ENCODE peak calls at places on chromosomes 11 and 22, in ten cellular contexts. F is coronary artery, N is A549, E is AG04450, U is H1, W is chondrocyte, J is right lobe of liver, S is osteocyte, T is ascending aorta, R is left ventricle myocardium inferior. D is an unnamed sample.

GRCh38 chr11:2472428-2473186 is 27.8 kb downstream of the KCNQ1 start:
- DNase-seq in F (no peak), N (no peak), E (no peak), U (no peak), W (no peak), J (no peak), S (peak), T (no peak), R (no peak), D (no peak)

GRCh38 chr11:132639986-132640385 is 892.3 kb downstream of the OPCML start:
- DNase-seq in F (no peak), N (no peak), E (no peak), U (no peak), W (no peak), J (no peak), S (no peak), T (no peak), R (no peak), D (no peak)

GRCh38 chr22:21642584-21643448 is 714 bp downstream of the SDF2L1 start:
- DNase-seq in F (no peak), N (peak), E (no peak), U (peak), W (no peak), J (peak), S (peak), T (no peak), R (no peak), D (no peak)

GRCh38 chr11:132457445-132457844 is 1074.9 kb downstream of the OPCML start:
- DNase-seq in F (no peak), N (no peak), E (no peak), U (no peak), W (no peak), J (no peak), S (no peak), T (no peak), R (no peak), D (no peak)

GRCh38 chr11:7563269-7563668 is 49.5 kb downstream of the PPFIBP2 start:
- DNase-seq in F (no peak), N (no peak), E (no peak), U (no peak), W (no peak), J (no peak), S (no peak), T (peak), R (no peak), D (no peak)

GRCh38 chr22:29018293-29019189 is 43.1 kb downstream of the C22orf31 start:
- DNase-seq in F (no peak), N (no peak), E (no peak), U (no peak), W (no peak), J (no peak), S (no peak), T (no peak), R (no peak), D (no peak)

GRCh38 chr11:84720706-84721402 is 906.3 kb downstream of the DLG2 start:
- DNase-seq in F (no peak), N (no peak), E (no peak), U (peak), W (peak), J (peak), S (no peak), T (peak), R (peak), D (no peak)

GRCh38 chr22:40620464-40621046 is 16.0 kb downstream of the MRTFA start:
- DNase-seq in F (no peak), N (peak), E (no peak), U (no peak), W (no peak), J (no peak), S (no peak), T (no peak), R (no peak), D (no peak)

GRCh38 chr22:23126165-23127054 is 15.4 kb downstream of the RSPH14 start:
- DNase-seq in F (no peak), N (no peak), E (no peak), U (no peak), W (peak), J (peak), S (no peak), T (no peak), R (no peak), D (no peak)

GRCh38 chr11:33689089-33689488 is 11.5 kb downstream of the C11orf91 start:
- DNase-seq in F (no peak), N (peak), E (no peak), U (no peak), W (no peak), J (no peak), S (peak), T (no peak), R (no peak), D (no peak)

GRCh38 chr22:29359469-29359868 is 28.9 kb downstream of the AP1B1 start:
- DNase-seq in F (no peak), N (peak), E (no peak), U (peak), W (no peak), J (peak), S (no peak), T (no peak), R (peak), D (peak)

GRCh38 chr11:12157241-12157661 is 46.9 kb downstream of the MICAL2 start:
- DNase-seq in F (peak), N (no peak), E (no peak), U (no peak), W (no peak), J (no peak), S (no peak), T (peak), R (no peak), D (no peak)

GRCh38 chr11:72807789-72808188 is 6.4 kb upstream of the ATG16L2 start:
- DNase-seq in F (no peak), N (no peak), E (no peak), U (no peak), W (no peak), J (no peak), S (no peak), T (no peak), R (no peak), D (no peak)

GRCh38 chr11:29773656-29774264 is 243.1 kb downstream of the KCNA4 start:
- DNase-seq in F (no peak), N (no peak), E (no peak), U (no peak), W (no peak), J (no peak), S (no peak), T (no peak), R (peak), D (peak)

GRCh38 chr11:57288771-57289579 is 35.8 kb downstream of the TNKS1BP1 start:
- DNase-seq in F (no peak), N (no peak), E (peak), U (no peak), W (no peak), J (peak), S (no peak), T (peak), R (no peak), D (no peak)

GRCh38 chr11:29306527-29306926 is 710.3 kb downstream of the KCNA4 start:
- DNase-seq in F (no peak), N (no peak), E (peak), U (no peak), W (no peak), J (no peak), S (no peak), T (peak), R (no peak), D (no peak)

GRCh38 chr11:70247710-70248072 is 22.8 kb upstream of the PPFIA1 start:
- DNase-seq in F (no peak), N (no peak), E (no peak), U (no peak), W (no peak), J (no peak), S (no peak), T (no peak), R (peak), D (peak)

GRCh38 chr22:27170491-27170890 is 513.1 kb downstream of the MIAT start:
- DNase-seq in F (peak), N (peak), E (no peak), U (no peak), W (no peak), J (no peak), S (peak), T (peak), R (no peak), D (no peak)

GRCh38 chr22:37607010-37607911 is 1.4 kb upstream of the GGA1 start:
- DNase-seq in F (peak), N (peak), E (no peak), U (peak), W (no peak), J (peak), S (peak), T (peak), R (peak), D (peak)

GRCh38 chr11:29634248-29634647 is 382.6 kb downstream of the KCNA4 start:
- DNase-seq in F (no peak), N (peak), E (no peak), U (no peak), W (no peak), J (no peak), S (no peak), T (no peak), R (no peak), D (no peak)

GRCh38 chr11:110087820-110088534 is 5.2 kb upstream of the ZC3H12C start:
- DNase-seq in F (no peak), N (no peak), E (no peak), U (no peak), W (no peak), J (no peak), S (no peak), T (no peak), R (no peak), D (no peak)

GRCh38 chr22:23745780-23746179 is 5.1 kb downstream of the ZNF70 start:
- DNase-seq in F (no peak), N (no peak), E (no peak), U (no peak), W (no peak), J (no peak), S (no peak), T (no peak), R (no peak), D (no peak)

GRCh38 chr22:40310081-40310770 is 36.1 kb upstream of the ADSL start:
- DNase-seq in F (no peak), N (no peak), E (peak), U (no peak), W (no peak), J (no peak), S (no peak), T (no peak), R (no peak), D (no peak)

GRCh38 chr11:82239498-82239897 is 494.2 kb downstream of the FAM181B start:
- DNase-seq in F (no peak), N (no peak), E (no peak), U (no peak), W (peak), J (no peak), S (no peak), T (no peak), R (no peak), D (no peak)

GRCh38 chr11:1573077-1573846 is 1.2 kb upstream of the DUSP8 start:
- DNase-seq in F (no peak), N (peak), E (no peak), U (peak), W (no peak), J (peak), S (no peak), T (peak), R (no peak), D (peak)

GRCh38 chr22:49685686-49686085 is 142.0 kb downstream of the BRD1 start:
- DNase-seq in F (peak), N (no peak), E (no peak), U (no peak), W (no peak), J (no peak), S (no peak), T (peak), R (no peak), D (no peak)

GRCh38 chr22:45450931-45451651 is 37.6 kb downstream of the RIBC2 start:
- DNase-seq in F (no peak), N (no peak), E (peak), U (no peak), W (no peak), J (no peak), S (no peak), T (peak), R (no peak), D (no peak)

GRCh38 chr11:86245369-86246292 is 1.1 kb downstream of the EED start:
- DNase-seq in F (no peak), N (no peak), E (no peak), U (no peak), W (no peak), J (peak), S (no peak), T (no peak), R (no peak), D (peak)

GRCh38 chr11:76164861-76165751 is 41.2 kb downstream of the WNT11 start:
- DNase-seq in F (no peak), N (no peak), E (no peak), U (no peak), W (no peak), J (no peak), S (no peak), T (no peak), R (no peak), D (no peak)

GRCh38 chr11:1199689-1200610 is 22.9 kb upstream of the MUC5B start:
- DNase-seq in F (peak), N (no peak), E (no peak), U (no peak), W (peak), J (peak), S (peak), T (peak), R (peak), D (peak)

GRCh38 chr11:117550466-117550865 is 222.8 kb downstream of the CEP164 start:
- DNase-seq in F (no peak), N (no peak), E (no peak), U (no peak), W (no peak), J (no peak), S (no peak), T (no peak), R (no peak), D (no peak)

GRCh38 chr22:19998991-19999820 is 17.4 kb downstream of the ARVCF start:
- DNase-seq in F (no peak), N (no peak), E (no peak), U (no peak), W (peak), J (no peak), S (no peak), T (no peak), R (no peak), D (no peak)

GRCh38 chr22:19998232-19998951 is 18.2 kb downstream of the ARVCF start:
- DNase-seq in F (no peak), N (no peak), E (no peak), U (no peak), W (peak), J (no peak), S (no peak), T (no peak), R (no peak), D (no peak)

GRCh38 chr22:20001082-20001638 is 15.5 kb downstream of the ARVCF start:
- DNase-seq in F (no peak), N (no peak), E (no peak), U (no peak), W (peak), J (no peak), S (no peak), T (no peak), R (no peak), D (no peak)

GRCh38 chr22:20002098-20002497 is 14.5 kb downstream of the ARVCF start:
- DNase-seq in F (no peak), N (no peak), E (no peak), U (no peak), W (peak), J (no peak), S (no peak), T (no peak), R (no peak), D (no peak)

DNA sequence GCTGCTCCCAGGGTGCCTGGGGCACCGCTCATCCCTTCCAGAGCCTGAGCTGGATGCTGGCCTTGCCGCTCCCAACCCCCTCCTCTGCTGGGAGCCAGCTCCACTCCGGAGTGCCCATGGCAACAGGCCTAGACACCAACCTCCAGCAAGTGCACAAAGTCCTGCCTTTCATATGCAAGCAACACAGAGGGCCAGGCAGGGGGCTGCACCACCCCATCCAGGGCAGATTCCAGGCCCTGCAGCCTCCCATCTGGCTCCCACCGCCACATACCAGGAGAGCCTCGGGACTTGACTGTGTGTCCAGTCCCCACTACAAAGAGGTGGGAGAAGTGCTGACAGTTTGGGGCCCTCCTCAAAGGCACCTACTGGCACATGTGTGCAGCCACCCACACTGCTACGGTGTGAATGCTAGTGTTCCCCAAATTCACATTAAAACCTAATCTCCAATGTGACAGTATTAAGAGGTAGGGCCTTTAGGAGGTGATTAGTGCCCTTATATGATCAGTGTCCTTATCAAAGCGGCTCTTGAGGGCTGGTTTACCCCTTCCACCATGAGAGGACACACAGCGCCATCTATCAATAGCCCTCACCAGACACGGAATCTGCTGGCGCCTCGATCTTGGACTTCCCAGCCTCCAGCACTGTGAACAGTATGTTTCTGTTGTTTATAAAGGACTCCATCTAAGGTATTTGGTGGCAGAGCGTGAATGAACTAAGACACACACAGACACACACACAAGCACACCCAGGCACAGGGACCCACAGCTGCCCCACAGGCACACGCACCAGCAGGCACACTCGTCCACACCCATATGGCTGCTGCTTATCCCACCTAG is 16.2 kb downstream of the ARVCF start:
- DNase-seq in F (no peak), N (no peak), E (no peak), U (no peak), W (peak), J (no peak), S (no peak), T (no peak), R (peak), D (no peak)
- TF ChIP-seq CTCF in F (no peak), N (no peak), E (no peak), U (peak), W (no peak), J (no peak), S (no peak), T (no peak), R (no peak), D (no peak)

GRCh38 chr11:125267548-125267947 is 103.0 kb downstream of the PKNOX2 start:
- DNase-seq in F (no peak), N (no peak), E (no peak), U (no peak), W (no peak), J (no peak), S (no peak), T (no peak), R (no peak), D (no peak)
- TF ChIP-seq CTCF in F (no peak), N (no peak), E (no peak), U (no peak), W (no peak), J (no peak), S (no peak), T (no peak), R (no peak), D (no peak)

DNA sequence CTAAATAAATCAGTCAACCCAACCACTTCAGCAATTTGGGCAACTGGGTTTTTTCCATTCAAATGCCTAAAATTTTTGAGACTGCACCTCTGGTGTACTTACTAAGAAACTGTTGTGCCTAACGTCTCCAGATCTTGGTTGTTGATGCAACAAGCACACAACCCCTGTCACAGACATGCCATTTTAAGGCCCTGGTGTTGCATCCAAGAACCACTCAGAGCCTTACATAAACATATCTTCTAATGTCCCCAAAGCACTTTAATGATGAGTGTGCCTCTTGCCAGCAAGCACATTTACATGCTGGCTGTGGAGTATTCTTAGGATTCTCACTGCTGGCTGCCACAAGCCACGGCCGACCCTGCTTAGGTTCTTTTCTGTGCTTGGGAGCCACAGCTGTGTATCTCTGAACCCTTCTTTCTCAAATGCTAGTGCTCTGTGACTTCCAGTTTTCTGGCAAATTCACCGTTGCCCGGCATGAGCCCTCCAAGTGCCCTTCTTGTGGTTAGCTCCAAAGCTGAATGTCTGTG is 201.4 kb downstream of the ADAMTS15 start:
- DNase-seq in F (no peak), N (no peak), E (no peak), U (no peak), W (no peak), J (no peak), S (peak), T (peak), R (no peak), D (no peak)
- TF ChIP-seq CTCF in F (no peak), N (no peak), E (no peak), U (no peak), W (no peak), J (no peak), S (no peak), T (no peak), R (no peak), D (no peak)

DNA sequence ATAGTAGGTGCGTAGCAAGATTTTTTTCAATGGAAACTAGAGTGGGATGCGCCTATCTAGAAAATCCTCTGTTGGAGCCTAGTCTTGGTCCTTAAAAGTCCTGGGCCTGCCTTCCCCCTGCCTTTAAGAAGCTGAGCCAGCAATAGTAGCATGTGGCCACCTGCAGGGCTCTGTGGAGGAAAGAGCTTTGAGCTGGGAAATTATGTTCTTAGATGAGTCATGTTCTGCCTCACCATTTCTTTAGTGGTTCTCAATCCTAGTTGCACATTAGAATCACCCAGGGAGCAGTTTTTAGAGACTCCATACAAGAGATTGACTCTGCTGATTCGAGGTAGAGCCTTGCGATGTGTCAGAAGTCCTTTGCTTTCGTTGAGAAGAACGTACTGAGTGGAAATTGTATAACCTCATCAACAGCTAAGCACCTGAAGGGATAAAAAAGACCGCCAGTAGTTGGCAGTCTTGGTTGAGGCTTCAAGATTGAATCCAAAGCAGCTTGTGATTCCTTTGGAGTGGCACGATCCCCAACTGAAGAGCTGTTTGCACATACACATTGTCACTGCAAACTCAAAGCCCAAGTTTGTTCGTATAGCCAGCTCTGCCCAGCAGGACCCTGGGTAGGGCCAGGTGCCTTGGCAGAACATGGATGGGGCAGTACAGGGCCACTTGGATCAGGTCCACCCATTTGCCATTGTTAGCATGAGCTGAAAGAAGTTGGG is 133.3 kb downstream of the COMMD9 start:
- DNase-seq in F (no peak), N (no peak), E (peak), U (no peak), W (no peak), J (no peak), S (no peak), T (no peak), R (no peak), D (no peak)
- TF ChIP-seq CTCF in F (no peak), N (no peak), E (peak), U (no peak), W (no peak), J (no peak), S (no peak), T (no peak), R (no peak), D (no peak)

GRCh38 chr11:44787070-44787469 is 60.3 kb downstream of the TSPAN18 start:
- DNase-seq in F (no peak), N (no peak), E (no peak), U (no peak), W (no peak), J (no peak), S (no peak), T (no peak), R (no peak), D (no peak)

GRCh38 chr11:44784784-44785183 is 58.0 kb downstream of the TSPAN18 start:
- DNase-seq in F (no peak), N (no peak), E (no peak), U (no peak), W (no peak), J (no peak), S (no peak), T (no peak), R (no peak), D (no peak)

GRCh38 chr11:44782478-44782877 is 55.7 kb downstream of the TSPAN18 start:
- DNase-seq in F (no peak), N (no peak), E (no peak), U (no peak), W (no peak), J (no peak), S (no peak), T (no peak), R (no peak), D (no peak)

GRCh38 chr11:44785856-44786606 is 59.3 kb downstream of the TSPAN18 start:
- DNase-seq in F (no peak), N (peak), E (no peak), U (no peak), W (peak), J (no peak), S (no peak), T (no peak), R (no peak), D (no peak)

GRCh38 chr11:44784438-44784760 is 57.6 kb downstream of the TSPAN18 start:
- DNase-seq in F (no peak), N (no peak), E (no peak), U (no peak), W (no peak), J (no peak), S (no peak), T (no peak), R (no peak), D (no peak)
- TF ChIP-seq CTCF in F (no peak), N (no peak), E (no peak), U (no peak), W (no peak), J (no peak), S (no peak), T (no peak), R (no peak), D (no peak)

D was measured in breast epithelium.